ENCODE peak calls at places on chromosomes 4 and X, in six cellular contexts. P is activated CD8-positive, alpha-beta memory T cell treated with anti-CD3 and anti-CD28 coated beads for 48 hours; E is iPS DF 19.7; M is stimulated activated naive CD4-positive, alpha-beta T cell; K is mammary epithelial cell; Q is OCI-LY7. O is an unnamed sample.

GRCh38 chr4:40254961-40255721 is 58.3 kb downstream of the RHOH start:
- DNase-seq in Q (no peak), P (no peak), M (no peak), E (no peak), K (peak), O (no peak)

GRCh38 chr4:152460488-152460887 is 75.4 kb downstream of the FBXW7 start:
- DNase-seq in E (no peak), K (peak), Q (peak), P (no peak), M (no peak), O (no peak)

GRCh38 chr4:147360301-147360700 is 120.6 kb upstream of the EDNRA start:
- DNase-seq in Q (no peak), E (no peak), M (no peak), K (peak), P (no peak), O (no peak)

GRCh38 chr4:73208376-73208775 is 50.2 kb downstream of the ANKRD17 start:
- DNase-seq in M (no peak), P (no peak), E (no peak), Q (no peak), K (peak), O (no peak)

GRCh38 chr4:1609901-1610790 is 74.0 kb downstream of the FAM53A start:
- DNase-seq in K (no peak), P (no peak), M (no peak), Q (no peak), E (no peak), O (no peak)

GRCh38 chr4:63717384-63717783 is 691.9 kb downstream of the TECRL start:
- DNase-seq in E (no peak), K (no peak), Q (no peak), P (no peak), M (no peak), O (peak)

GRCh38 chrX:100975212-100975611 is 5.7 kb downstream of the ARL13A start:
- DNase-seq in E (no peak), P (no peak), Q (no peak), M (no peak), K (no peak), O (no peak)

GRCh38 chr4:169397762-169398161 is 127.0 kb upstream of the SH3RF1 start:
- DNase-seq in P (no peak), E (no peak), Q (no peak), M (no peak), K (peak), O (no peak)

GRCh38 chrX:40149286-40150175 is 51.8 kb upstream of the BCOR start:
- DNase-seq in E (no peak), Q (no peak), P (no peak), K (no peak), M (no peak), O (peak)

GRCh38 chr4:70746179-70746839 is 24.5 kb downstream of the RUFY3 start:
- DNase-seq in K (no peak), Q (no peak), E (no peak), P (no peak), M (no peak), O (no peak)

GRCh38 chrX:32749075-32749474 is 462.3 kb downstream of the DMD start:
- DNase-seq in E (no peak), P (no peak), M (no peak), Q (no peak), K (peak), O (no peak)

GRCh38 chr4:29046166-29046565 is 1674.0 kb upstream of the PCDH7 start:
- DNase-seq in E (no peak), K (no peak), M (no peak), Q (no peak), P (no peak), O (peak)

GRCh38 chrX:150543230-150544155 is 24.9 kb upstream of the MTM1 start:
- DNase-seq in K (no peak), M (no peak), E (no peak), Q (no peak), P (no peak), O (peak)

GRCh38 chr4:108620933-108621905 is 843 bp downstream of the RPL34 start:
- DNase-seq in P (no peak), M (no peak), Q (peak), K (no peak), E (no peak), O (no peak)

GRCh38 chr4:77433102-77433733 is 172.4 kb upstream of the CXCL13 start:
- DNase-seq in E (peak), Q (peak), K (peak), P (no peak), M (peak), O (peak)

GRCh38 chr4:115090483-115091075 is 22.8 kb downstream of the NDST4 start:
- DNase-seq in M (no peak), Q (peak), K (peak), P (no peak), E (no peak), O (peak)

GRCh38 chr4:89724716-89725115 is 112.2 kb downstream of the SNCA start:
- DNase-seq in K (peak), M (no peak), Q (no peak), E (no peak), P (no peak), O (no peak)

GRCh38 chrX:11261260-11261659 is 32.0 kb upstream of the AMELX start:
- DNase-seq in P (no peak), K (peak), Q (no peak), M (no peak), E (no peak), O (no peak)

GRCh38 chr4:997375-998071 is 4.3 kb upstream of the SLC26A1 start:
- DNase-seq in Q (no peak), E (no peak), P (no peak), M (no peak), K (no peak), O (peak)

GRCh38 chr4:151953286-151953685 is 192.5 kb upstream of the GATB start:
- DNase-seq in E (no peak), P (no peak), Q (no peak), K (no peak), M (no peak), O (no peak)

GRCh38 chrX:42934020-42934701 is 156.2 kb upstream of the PPP1R2C start:
- DNase-seq in M (no peak), E (no peak), P (no peak), K (no peak), Q (peak), O (no peak)

GRCh38 chrX:154696328-154697045 is 43.1 kb upstream of the CTAG2 start:
- DNase-seq in K (peak), E (no peak), P (no peak), Q (no peak), M (no peak), O (no peak)

GRCh38 chr4:3676196-3676595 is 90.0 kb upstream of the ADRA2C start:
- DNase-seq in E (no peak), Q (no peak), K (no peak), M (no peak), P (no peak), O (no peak)

GRCh38 chr4:104015680-104016079 is 295.9 kb upstream of the TACR3 start:
- DNase-seq in Q (peak), K (no peak), P (no peak), M (no peak), E (peak), O (peak)